ENCODE peak calls at places on chromosome 10, in six cellular contexts. E, K, R, U, B and Z are unnamed samples.

GRCh38 chr10:124433461-124433860 is 14.7 kb upstream of the OAT start:
- DNase-seq in E (no peak), K (no peak), R (no peak), U (no peak), B (no peak), Z (no peak)

GRCh38 chr10:95277201-95277570 is 13.6 kb downstream of the PDLIM1 start:
- DNase-seq in E (no peak), K (no peak), R (no peak), U (no peak), B (no peak), Z (no peak)

GRCh38 chr10:35916791-35917190 is 274.7 kb upstream of the FZD8 start:
- DNase-seq in E (no peak), K (no peak), R (no peak), U (no peak), B (no peak), Z (no peak)

GRCh38 chr10:35641430-35642015 is 573 bp downstream of the FZD8 start:
- DNase-seq in E (no peak), K (no peak), R (no peak), U (no peak), B (no peak), Z (peak; percentile 32)

GRCh38 chr10:98242823-98243222 is 25.2 kb downstream of the LOXL4 start:
- DNase-seq in E (no peak), K (no peak), R (no peak), U (no peak), B (no peak), Z (no peak)

GRCh38 chr10:115980470-115980869 is 292.5 kb downstream of the GFRA1 start:
- DNase-seq in E (no peak), K (no peak), R (no peak), U (no peak), B (no peak), Z (no peak)

GRCh38 chr10:131900350-131901152 is at the start of gene PPP2R2D:
- DNase-seq in E (peak; percentile 87), K (peak; percentile 95), R (peak; percentile 76), U (peak; percentile 86), B (peak; percentile 65), Z (peak; percentile 97)

GRCh38 chr10:44827431-44828006 is 83.6 kb upstream of the TMEM72 start:
- DNase-seq in E (peak; percentile 50), K (no peak), R (no peak), U (no peak), B (no peak), Z (no peak)

GRCh38 chr10:101008823-101009423 is 9.3 kb downstream of the LZTS2 start:
- DNase-seq in E (peak; percentile 94), K (no peak), R (no peak), U (no peak), B (no peak), Z (no peak)

GRCh38 chr10:18545626-18546025 is 105.8 kb downstream of the NSUN6 start:
- DNase-seq in E (no peak), K (no peak), R (no peak), U (peak; percentile 21), B (no peak), Z (no peak)

GRCh38 chr10:119161680-119162079 is 3.8 kb downstream of the SFXN4 start:
- DNase-seq in E (no peak), K (no peak), R (no peak), U (peak; percentile 54), B (no peak), Z (no peak)

GRCh38 chr10:72879245-72879644 is 14.3 kb upstream of the OIT3 start:
- DNase-seq in E (no peak), K (no peak), R (no peak), U (no peak), B (no peak), Z (no peak)
- TF ChIP-seq TAF1 in E (no peak), K (no peak), R (no peak), U (no peak), B (no peak), Z (no peak)

DNA sequence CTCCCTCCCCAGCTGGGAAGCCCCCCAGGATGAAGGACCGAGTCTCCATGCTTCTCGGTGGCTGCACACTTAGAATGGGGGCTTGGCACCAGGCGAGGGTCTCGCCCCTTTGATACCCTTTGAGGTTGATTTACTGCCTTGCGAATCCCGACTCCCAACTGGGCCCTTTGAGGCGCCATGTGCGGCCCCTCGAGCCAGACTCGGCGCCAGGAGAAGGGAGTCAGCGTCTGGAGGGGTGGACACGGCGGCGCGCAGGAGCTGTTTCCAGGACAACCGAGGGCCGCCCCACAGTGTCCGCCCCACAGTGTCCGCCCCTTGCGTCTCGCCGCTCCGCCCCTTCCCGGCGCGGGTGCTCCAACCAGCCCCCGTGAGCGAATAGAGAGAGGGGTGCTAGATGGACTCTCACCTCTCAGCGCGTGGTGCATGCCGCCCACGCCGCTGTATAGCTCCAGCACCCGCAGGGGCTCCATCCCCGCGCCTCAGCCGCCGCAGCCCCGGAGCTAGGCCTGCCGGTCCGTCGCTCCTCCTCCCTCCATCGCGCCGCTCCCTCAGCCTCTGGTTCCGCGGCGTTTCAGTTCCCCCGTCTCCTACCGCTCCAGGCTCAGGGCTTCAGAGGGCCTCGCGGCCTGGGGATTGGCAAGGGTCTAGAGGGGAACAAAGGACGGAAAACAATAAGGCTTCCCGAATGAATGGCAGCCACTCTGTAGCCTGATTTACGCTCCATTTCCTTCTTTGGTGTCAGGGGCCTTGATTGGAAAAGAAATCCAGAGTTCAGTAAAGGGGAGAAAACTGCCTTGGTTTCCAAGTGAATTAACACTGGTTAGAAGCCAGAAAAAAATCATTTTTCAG is at the start of gene TRDMT1:
- DNase-seq in E (peak; percentile 67), K (peak; percentile 53), R (peak; percentile 71), U (peak; percentile 87), B (no peak), Z (peak; percentile 47)
- TF ChIP-seq POLR2A in E (peak; percentile 10), K (peak; percentile 83), R (peak; percentile 55), U (peak; percentile 83), B (peak; percentile 87), Z (peak; percentile 51)

GRCh38 chr10:110214380-110214826 is 7.0 kb downstream of the MXI1 start:
- DNase-seq in E (no peak), K (no peak), R (no peak), U (no peak), B (no peak), Z (peak; percentile 37)

GRCh38 chr10:110209926-110210662 is 2.7 kb downstream of the MXI1 start:
- DNase-seq in E (no peak), K (no peak), R (no peak), U (peak; percentile 45), B (no peak), Z (no peak)

GRCh38 chr10:110210663-110211454 is 3.5 kb downstream of the MXI1 start:
- DNase-seq in E (peak; percentile 95), K (peak; percentile 87), R (peak; percentile 93), U (peak; percentile 93), B (peak; percentile 90), Z (peak; percentile 77)

GRCh38 chr10:110211455-110211843 is 4.0 kb downstream of the MXI1 start:
- DNase-seq in E (no peak), K (no peak), R (no peak), U (no peak), B (no peak), Z (no peak)

DNA sequence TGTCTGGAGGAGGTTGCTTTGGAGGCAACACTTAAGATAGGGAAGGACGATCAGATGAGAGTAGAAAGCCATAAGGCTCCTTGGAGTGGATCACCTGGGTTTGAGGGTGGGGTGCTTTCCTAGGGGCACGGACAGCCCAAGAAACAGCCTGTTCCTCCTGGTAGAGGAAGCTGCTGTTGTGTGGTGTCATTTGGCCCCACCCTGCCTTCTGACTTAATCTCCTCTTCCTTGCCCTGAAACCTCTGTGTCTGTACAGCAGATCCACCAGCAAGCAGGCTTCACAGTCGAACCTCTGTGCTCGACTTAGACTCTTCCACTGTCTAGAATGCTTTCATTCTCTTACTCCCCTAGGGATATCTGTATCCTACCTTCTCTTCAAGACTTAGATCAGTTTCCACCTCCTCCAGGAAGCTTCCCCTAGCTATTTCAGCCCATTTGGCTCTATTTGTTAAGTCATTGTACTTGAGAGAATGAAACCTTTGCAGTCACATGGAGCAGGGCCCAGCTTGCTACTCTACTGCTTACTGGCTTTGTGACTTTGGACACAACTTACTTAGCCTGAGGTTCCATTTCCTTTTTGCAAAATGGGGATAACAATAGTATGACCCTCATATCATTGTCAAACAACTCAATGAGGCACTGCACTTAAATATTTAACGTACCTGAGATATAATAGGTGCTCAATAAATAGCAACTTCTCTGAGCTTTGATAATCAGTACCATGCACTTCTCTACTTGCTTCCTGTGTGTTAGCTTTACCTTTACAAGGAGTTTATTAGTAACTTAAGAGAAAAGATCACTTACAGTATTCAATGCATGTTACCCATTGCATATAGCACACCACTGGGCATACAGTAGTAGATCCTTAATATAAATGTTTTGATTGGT is 5.0 kb downstream of the MXI1 start:
- DNase-seq in E (no peak), K (no peak), R (no peak), U (peak; percentile 15), B (no peak), Z (no peak)
- TF ChIP-seq POLR2AphosphoS5 in E (no peak), K (no peak), R (no peak), U (peak; percentile 21), B (no peak), Z (no peak)

DNA sequence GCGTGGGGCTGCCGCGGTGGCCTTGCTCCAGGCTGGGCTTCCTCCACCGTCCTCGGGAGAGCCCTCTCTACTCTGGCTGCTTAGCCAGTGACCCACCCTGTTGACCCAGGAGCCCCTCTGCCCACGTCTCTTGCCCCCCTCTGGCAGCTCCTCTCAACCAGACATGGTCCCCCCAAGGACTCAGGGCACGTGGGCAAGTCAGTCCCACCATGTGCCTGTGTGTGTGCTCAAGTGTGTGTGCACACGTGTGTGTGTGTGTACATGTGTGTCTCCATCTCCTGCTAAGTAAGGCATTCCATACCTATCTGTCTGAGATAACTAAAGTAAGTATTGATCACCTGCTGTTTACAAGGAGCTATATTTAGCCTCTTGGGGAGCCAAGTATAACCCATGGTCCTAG is 101.0 kb downstream of the C10orf105 start:
- DNase-seq in E (no peak), K (no peak), R (no peak), U (no peak), B (no peak), Z (no peak)
- TF ChIP-seq TAF1 in E (no peak), K (no peak), R (no peak), U (no peak), B (no peak), Z (no peak)

DNA sequence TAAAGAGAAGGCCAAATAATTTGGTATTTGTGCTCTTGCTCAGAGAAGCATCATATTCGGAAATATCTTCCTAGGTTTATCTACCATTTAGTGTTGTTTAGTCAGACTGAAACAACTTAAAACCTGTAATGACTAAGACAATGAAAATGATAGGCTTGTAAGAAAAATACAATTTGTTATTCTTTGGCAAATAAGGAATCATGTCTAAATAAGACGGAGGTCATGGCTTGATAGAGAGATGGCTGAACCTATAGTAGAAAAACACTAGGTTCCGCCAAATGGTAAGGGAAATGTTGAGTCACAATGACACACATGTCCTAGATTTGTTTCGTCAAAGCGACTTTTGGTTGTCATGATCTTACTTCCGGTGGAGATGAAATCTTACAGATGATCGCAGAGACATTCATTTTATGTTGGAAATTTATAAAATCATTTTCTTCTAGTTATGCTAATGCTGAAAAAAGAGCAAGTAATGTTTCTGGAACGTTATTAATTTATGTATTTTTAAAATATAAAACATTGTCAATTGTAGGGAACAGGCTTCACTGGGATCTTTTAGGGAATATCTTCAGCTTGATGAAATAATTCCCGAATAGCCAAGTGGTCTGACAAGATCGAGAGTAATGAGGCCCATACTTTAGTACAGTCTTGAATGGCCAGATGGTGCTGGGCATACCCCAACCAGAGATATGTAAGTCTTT is 1.0 kb downstream of the SRGN start:
- DNase-seq in E (no peak), K (no peak), R (no peak), U (peak; percentile 57), B (peak; percentile 61), Z (no peak)
- TF ChIP-seq POLR2A in E (no peak), K (peak; percentile 63), R (no peak), U (peak; percentile 80), B (no peak), Z (no peak)